ENCODE peak calls at places on chromosomes 13 and 19, in five cellular contexts. T, Z, Q, I and J are unnamed samples.

GRCh38 chr19:55085923-55086715 is 10.4 kb downstream of the EPS8L1 start:
- DNase-seq in T (peak), Z (no peak), Q (no peak), I (no peak), J (no peak)

GRCh38 chr13:23496255-23496654 is 62.8 kb upstream of the SACS start:
- DNase-seq in T (no peak), Z (no peak), Q (no peak), I (no peak), J (no peak)

GRCh38 chr13:97317933-97318332 is 95.8 kb downstream of the MBNL2 start:
- DNase-seq in T (no peak), Z (no peak), Q (no peak), I (no peak), J (no peak)

GRCh38 chr19:29062486-29063435 is 150.2 kb downstream of the UQCRFS1 start:
- DNase-seq in T (no peak), Z (no peak), Q (no peak), I (no peak), J (no peak)

GRCh38 chr19:2634228-2634951 is 68.1 kb downstream of the GNG7 start:
- DNase-seq in T (no peak), Z (peak), Q (no peak), I (no peak), J (no peak)

GRCh38 chr13:61142506-61142905 is 273.1 kb downstream of the PCDH20 start:
- DNase-seq in T (no peak), Z (no peak), Q (no peak), I (no peak), J (no peak)

GRCh38 chr19:33740811-33741396 is 55.8 kb upstream of the KCTD15 start:
- DNase-seq in T (peak), Z (peak), Q (no peak), I (peak), J (peak)

GRCh38 chr13:96248103-96248502 is 158.2 kb downstream of the HS6ST3 start:
- DNase-seq in T (no peak), Z (no peak), Q (no peak), I (no peak), J (no peak)

GRCh38 chr13:113742000-113742441 is 17.0 kb upstream of the TMEM255B start:
- DNase-seq in T (no peak), Z (peak), Q (no peak), I (peak), J (no peak)

GRCh38 chr19:13044160-13044853 is 49.0 kb downstream of the NFIX start:
- DNase-seq in T (no peak), Z (no peak), Q (no peak), I (no peak), J (no peak)

GRCh38 chr19:20066861-20067260 is 10.9 kb upstream of the ZNF90 start:
- DNase-seq in T (no peak), Z (no peak), Q (no peak), I (no peak), J (no peak)

GRCh38 chr13:74751739-74752138 is 617.5 kb upstream of the KLF12 start:
- DNase-seq in T (no peak), Z (no peak), Q (no peak), I (no peak), J (no peak)

GRCh38 chr13:89361909-89362308 is 1690.7 kb downstream of the SLITRK5 start:
- DNase-seq in T (no peak), Z (peak), Q (no peak), I (no peak), J (no peak)

GRCh38 chr13:26007774-26008173 is 44.0 kb downstream of the SHISA2 start:
- DNase-seq in T (no peak), Z (no peak), Q (no peak), I (no peak), J (no peak)

GRCh38 chr19:19538077-19538764 is at the start of gene CILP2:
- DNase-seq in T (peak), Z (peak), Q (no peak), I (peak), J (peak)

GRCh38 chr13:39616087-39616694 is 13.2 kb upstream of the LHFPL6 start:
- DNase-seq in T (no peak), Z (peak), Q (peak), I (peak), J (peak)

GRCh38 chr13:46355906-46356305 is 31.1 kb downstream of the RUBCNL start:
- DNase-seq in T (no peak), Z (no peak), Q (no peak), I (no peak), J (no peak)

GRCh38 chr19:38617283-38617763 is 430 bp downstream of the MAP4K1 start:
- DNase-seq in T (no peak), Z (no peak), Q (no peak), I (no peak), J (no peak)

GRCh38 chr19:1650627-1651009 is 1.8 kb downstream of the TCF3 start:
- DNase-seq in T (no peak), Z (peak), Q (no peak), I (no peak), J (no peak)

GRCh38 chr13:113792821-113793717 is 34.0 kb downstream of the TMEM255B start:
- DNase-seq in T (no peak), Z (no peak), Q (no peak), I (no peak), J (no peak)

GRCh38 chr13:77698211-77699058 is 948 bp downstream of the SLAIN1 start:
- DNase-seq in T (peak), Z (no peak), Q (peak), I (peak), J (peak)

GRCh38 chr19:15524781-15525180 is 16.5 kb downstream of the CYP4F22 start:
- DNase-seq in T (no peak), Z (no peak), Q (no peak), I (no peak), J (no peak)

GRCh38 chr19:46902402-46902766 is 41.6 kb downstream of the ARHGAP35 start:
- DNase-seq in T (no peak), Z (no peak), Q (no peak), I (no peak), J (no peak)

GRCh38 chr19:5916201-5916708 is 2.2 kb downstream of the CAPS start:
- DNase-seq in T (no peak), Z (no peak), Q (no peak), I (no peak), J (no peak)

GRCh38 chr19:8897106-8897505 is 64.9 kb downstream of the MBD3L1 start:
- DNase-seq in T (no peak), Z (no peak), Q (no peak), I (no peak), J (no peak)

GRCh38 chr13:24746618-24747247 is 17.2 kb upstream of the RNF17 start:
- DNase-seq in T (no peak), Z (peak), Q (no peak), I (peak), J (peak)

GRCh38 chr13:114146629-114147028 is 14.2 kb upstream of the RASA3 start:
- DNase-seq in T (no peak), Z (no peak), Q (no peak), I (peak), J (no peak)

GRCh38 chr19:8441725-8442544 is 2.8 kb upstream of the HNRNPM start:
- DNase-seq in T (no peak), Z (no peak), Q (no peak), I (no peak), J (no peak)

GRCh38 chr19:19461671-19462622 is 53.4 kb downstream of the TSSK6 start:
- DNase-seq in T (peak), Z (peak), Q (peak), I (peak), J (peak)

GRCh38 chr19:44712864-44713515 is 14.0 kb downstream of the CEACAM16 start:
- DNase-seq in T (no peak), Z (no peak), Q (no peak), I (no peak), J (no peak)

DNA sequence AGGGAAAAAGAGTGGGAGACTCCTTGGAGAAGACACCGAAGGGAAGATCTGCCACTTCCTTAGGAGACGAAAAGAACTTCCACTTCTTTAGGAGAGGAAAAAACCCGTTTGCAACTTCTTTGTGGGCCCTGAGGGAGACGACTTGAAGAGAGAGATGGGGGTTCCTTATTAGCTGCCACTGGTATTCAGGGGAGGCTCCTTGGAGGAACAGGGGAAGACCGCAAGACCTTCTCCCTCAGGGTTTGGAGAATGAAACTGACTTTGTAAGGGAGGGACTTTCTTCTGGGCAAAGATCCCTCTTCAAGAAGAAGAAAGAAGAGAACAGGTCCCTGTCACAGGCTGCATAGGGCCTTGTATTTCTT is 405 bp downstream of the BCKDHA start:
- DNase-seq in T (no peak), Z (no peak), Q (no peak), I (no peak), J (no peak)
- TF ChIP-seq CTCF in T (no peak), Z (no peak), Q (no peak), I (no peak), J (no peak)

DNA sequence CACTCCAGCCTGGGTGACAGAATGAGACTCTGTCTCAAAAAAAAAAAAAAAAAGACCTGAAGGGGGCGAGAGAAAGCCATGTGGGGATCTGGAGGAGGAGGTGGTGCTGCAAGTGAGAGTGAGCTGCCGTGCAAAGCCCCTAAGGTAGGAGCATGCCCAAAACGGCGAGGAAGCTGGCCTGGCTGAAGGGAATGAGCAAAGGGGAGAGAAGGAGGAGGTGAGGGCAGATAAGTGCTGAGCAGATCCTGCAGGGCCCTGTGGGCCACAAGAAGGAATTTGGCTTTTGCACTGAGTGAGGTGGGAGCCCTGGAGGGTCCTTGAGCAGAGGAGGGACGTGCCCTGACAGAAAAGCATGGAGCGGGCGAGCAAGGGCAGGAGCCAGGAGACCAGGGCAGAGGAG is 19.4 kb upstream of the ADGRE5 start:
- DNase-seq in T (no peak), Z (peak), Q (peak), I (no peak), J (no peak)
- TF ChIP-seq CTCF in T (no peak), Z (peak), Q (peak), I (no peak), J (no peak)

GRCh38 chr19:51664997-51665396 is 18.4 kb upstream of the SIGLEC14 start:
- DNase-seq in T (no peak), Z (peak), Q (no peak), I (no peak), J (no peak)
- TF ChIP-seq CTCF in T (no peak), Z (peak), Q (no peak), I (no peak), J (peak)

DNA sequence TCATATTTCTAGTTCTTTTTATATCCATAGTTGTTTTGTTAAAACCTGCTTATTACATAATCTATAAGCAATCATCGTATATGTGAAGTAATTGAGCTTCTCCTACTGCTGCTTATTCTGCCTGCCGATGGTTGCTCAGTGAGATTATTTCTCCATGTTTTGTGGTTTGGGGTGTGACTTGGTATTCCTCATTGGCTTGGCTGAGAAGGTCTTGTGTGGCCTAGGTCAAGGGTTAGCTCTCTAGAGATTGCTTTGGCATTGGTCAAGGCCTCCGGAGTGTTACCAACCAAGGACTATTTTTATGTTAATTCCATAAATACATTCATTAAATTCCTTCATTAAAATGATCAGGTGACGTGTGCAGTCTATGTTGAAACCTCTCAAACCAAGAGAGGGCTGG is 302.8 kb downstream of the MYO16 start:
- DNase-seq in T (no peak), Z (no peak), Q (no peak), I (no peak), J (no peak)
- TF ChIP-seq CTCF in T (no peak), Z (no peak), Q (no peak), I (no peak), J (no peak)

GRCh38 chr19:40392894-40393517 is 3.0 kb upstream of the HIPK4 start:
- DNase-seq in T (no peak), Z (no peak), Q (no peak), I (no peak), J (no peak)
- TF ChIP-seq CTCF in T (no peak), Z (peak), Q (no peak), I (no peak), J (no peak)